ENCODE peak calls at places on chromosome 15, in four cellular contexts. W, Q, X and M are unnamed samples.

GRCh38 chr15:87973456-87974215 is 282.9 kb downstream of the NTRK3 start:
- DNase-seq in W (no peak), Q (no peak), X (no peak), M (no peak)

GRCh38 chr15:34583399-34584320 is at the start of gene GOLGA8B:
- DNase-seq in W (peak), Q (peak), X (peak), M (peak)

GRCh38 chr15:88605507-88606436 is 15.4 kb upstream of the AEN start:
- DNase-seq in W (no peak), Q (peak), X (peak), M (no peak)

GRCh38 chr15:100309984-100310291 is 31.8 kb downstream of the ADAMTS17 start:
- DNase-seq in W (no peak), Q (no peak), X (no peak), M (no peak)

GRCh38 chr15:70669966-70670658 is 93.2 kb downstream of the UACA start:
- DNase-seq in W (no peak), Q (no peak), X (peak), M (peak)

GRCh38 chr15:74390552-74391288 is 23.3 kb upstream of the CYP11A1 start:
- DNase-seq in W (no peak), Q (no peak), X (no peak), M (no peak)

GRCh38 chr15:34182942-34183341 is 27.0 kb downstream of the KATNBL1 start:
- DNase-seq in W (no peak), Q (no peak), X (peak), M (no peak)

GRCh38 chr15:27241942-27242341 is 271.0 kb downstream of the GABRG3 start:
- DNase-seq in W (no peak), Q (no peak), X (no peak), M (no peak)

GRCh38 chr15:39596358-39597051 is 15.6 kb downstream of the THBS1 start:
- DNase-seq in W (peak), Q (no peak), X (no peak), M (peak)

GRCh38 chr15:92578096-92578835 is 77.3 kb downstream of the FAM174B start:
- DNase-seq in W (no peak), Q (no peak), X (no peak), M (no peak)

GRCh38 chr15:34688699-34689098 is 66.1 kb downstream of the GJD2 start:
- DNase-seq in W (no peak), Q (no peak), X (no peak), M (no peak)

GRCh38 chr15:25767356-25768151 is 95.6 kb downstream of the ATP10A start:
- DNase-seq in W (no peak), Q (no peak), X (no peak), M (no peak)